ENCODE peak calls at places on chromosomes 2 and 18, in six cellular contexts. N is left cardiac atrium; Q is activated CD4-positive, alpha-beta T cell treated with anti-CD3 and anti-CD28 coated beads, Interleukin-2, amount 50 U/mL, for 1 hour; A is iPS-NIHi11; T is kidney epithelial cell; F is lower lobe of right lung. M is an unnamed sample.

GRCh38 chr18:52160652-52161051 is 179.3 kb upstream of the DCC start:
- DNase-seq in Q (no peak), N (no peak), T (peak; percentile 68), A (peak; percentile 32), F (no peak), M (no peak)

GRCh38 chr18:12990662-12990976 is 543 bp upstream of the CEP192 start:
- DNase-seq in F (no peak), T (no peak), N (no peak), A (peak; percentile 37), Q (no peak), M (no peak)

GRCh38 chr2:172120118-172120517 is 17.4 kb upstream of the DLX2 start:
- DNase-seq in F (no peak), N (no peak), Q (no peak), T (no peak), A (no peak), M (no peak)

GRCh38 chr2:10414000-10414451 is 34.1 kb downstream of the ODC1 start:
- DNase-seq in F (no peak), T (no peak), N (no peak), A (no peak), Q (no peak), M (no peak)

GRCh38 chr2:12240216-12240615 is 476.5 kb upstream of the TRIB2 start:
- DNase-seq in T (no peak), Q (no peak), N (no peak), A (no peak), F (no peak), M (no peak)

GRCh38 chr2:153478289-153479261 is at the start of gene RPRM:
- DNase-seq in Q (peak; percentile 48), F (peak; percentile 81), A (peak; percentile 89), T (peak; percentile 19), N (peak; percentile 79), M (peak; percentile 43)

GRCh38 chr2:200662727-200663126 is 76.9 kb downstream of the AOX1 start:
- DNase-seq in T (peak; percentile 43), F (no peak), Q (no peak), A (no peak), N (no peak), M (no peak)

GRCh38 chr2:88281302-88282217 is 111.4 kb downstream of the THNSL2 start:
- DNase-seq in T (no peak), A (no peak), F (no peak), N (no peak), Q (no peak), M (no peak)

M was measured in erythroblast.